ENCODE peak calls at places on chromosomes 7 and 10, in five cellular contexts. W, L, C, V and A are unnamed samples.
A peak's percentile ranks its signal among the peaks of the same experiment; 100 is the strongest.

GRCh38 chr7:101744588-101744987 is 72.8 kb upstream of the CUX1 start:
- DNase-seq in C (no peak), L (no peak), W (no peak), V (no peak), A (no peak)

GRCh38 chr7:39560997-39561396 is 5.2 kb upstream of the YAE1 start:
- DNase-seq in C (no peak), V (no peak), W (no peak), L (no peak), A (no peak)

GRCh38 chr10:123402656-123403055 is 248.5 kb downstream of the BUB3 start:
- DNase-seq in L (no peak), W (no peak), V (no peak), C (no peak), A (no peak)

GRCh38 chr10:119515511-119516045 is 26.9 kb downstream of the RGS10 start:
- DNase-seq in V (no peak), W (no peak), C (no peak), L (no peak), A (no peak)

GRCh38 chr10:74436523-74437170 is 285.6 kb downstream of the ADK start:
- DNase-seq in W (no peak), V (no peak), L (no peak), C (no peak), A (no peak)

GRCh38 chr7:82263880-82264751 is 179.5 kb downstream of the CACNA2D1 start:
- DNase-seq in W (no peak), L (no peak), C (no peak), V (no peak), A (no peak)

GRCh38 chr7:89926721-89927120 is 227.5 kb upstream of the STEAP1 start:
- DNase-seq in C (no peak), L (no peak), V (no peak), W (no peak), A (no peak)

GRCh38 chr7:149320313-149321124 is 58.5 kb downstream of the ZNF783 start:
- DNase-seq in C (no peak), W (no peak), V (no peak), L (no peak), A (no peak)

GRCh38 chr10:113158183-113158582 is 208.1 kb downstream of the TCF7L2 start:
- DNase-seq in L (no peak), V (no peak), W (no peak), C (no peak), A (peak; percentile 44)

DNA sequence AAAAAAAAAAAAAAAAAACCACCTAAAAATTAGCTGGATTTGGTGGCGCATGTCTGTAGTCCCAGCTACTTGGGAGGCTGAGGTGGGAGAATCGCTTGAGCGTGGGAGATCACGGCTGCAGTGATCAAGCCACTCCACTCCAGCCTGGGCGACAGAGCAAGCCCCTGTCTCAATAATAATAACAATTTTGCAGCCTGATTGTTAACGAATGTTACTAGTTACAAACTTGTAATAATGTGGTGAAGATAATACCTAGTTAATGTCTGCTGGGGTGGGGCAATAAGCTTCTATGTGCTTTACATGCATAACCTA is 1.2 kb upstream of the ATAD1 start:
- DNase-seq in W (no peak), V (no peak), L (no peak), C (no peak), A (no peak)
- H3K18ac ChIP-seq in W (no peak overlapping the region), V (no peak overlapping the region), L (no peak overlapping the region), C (no peak overlapping the region), A (no peak overlapping the region)

GRCh38 chr7:139360948-139361307 is 1.2 kb downstream of the LUC7L2 start:
- DNase-seq in C (no peak), W (no peak), V (no peak), L (no peak), A (no peak)

GRCh38 chr7:139361523-139361922 is 1.8 kb downstream of the LUC7L2 start:
- DNase-seq in V (no peak), L (no peak), C (no peak), W (no peak), A (no peak)

GRCh38 chr7:139360210-139360947 is 685 bp downstream of the LUC7L2 start:
- DNase-seq in C (peak; percentile 94), V (peak; percentile 99), W (peak; percentile 99), L (peak; percentile 90), A (peak; percentile 89)

GRCh38 chr7:139358541-139359365 is 941 bp upstream of the LUC7L2 start:
- DNase-seq in C (no peak), W (no peak), V (no peak), L (peak; percentile 58), A (peak; percentile 33)

DNA sequence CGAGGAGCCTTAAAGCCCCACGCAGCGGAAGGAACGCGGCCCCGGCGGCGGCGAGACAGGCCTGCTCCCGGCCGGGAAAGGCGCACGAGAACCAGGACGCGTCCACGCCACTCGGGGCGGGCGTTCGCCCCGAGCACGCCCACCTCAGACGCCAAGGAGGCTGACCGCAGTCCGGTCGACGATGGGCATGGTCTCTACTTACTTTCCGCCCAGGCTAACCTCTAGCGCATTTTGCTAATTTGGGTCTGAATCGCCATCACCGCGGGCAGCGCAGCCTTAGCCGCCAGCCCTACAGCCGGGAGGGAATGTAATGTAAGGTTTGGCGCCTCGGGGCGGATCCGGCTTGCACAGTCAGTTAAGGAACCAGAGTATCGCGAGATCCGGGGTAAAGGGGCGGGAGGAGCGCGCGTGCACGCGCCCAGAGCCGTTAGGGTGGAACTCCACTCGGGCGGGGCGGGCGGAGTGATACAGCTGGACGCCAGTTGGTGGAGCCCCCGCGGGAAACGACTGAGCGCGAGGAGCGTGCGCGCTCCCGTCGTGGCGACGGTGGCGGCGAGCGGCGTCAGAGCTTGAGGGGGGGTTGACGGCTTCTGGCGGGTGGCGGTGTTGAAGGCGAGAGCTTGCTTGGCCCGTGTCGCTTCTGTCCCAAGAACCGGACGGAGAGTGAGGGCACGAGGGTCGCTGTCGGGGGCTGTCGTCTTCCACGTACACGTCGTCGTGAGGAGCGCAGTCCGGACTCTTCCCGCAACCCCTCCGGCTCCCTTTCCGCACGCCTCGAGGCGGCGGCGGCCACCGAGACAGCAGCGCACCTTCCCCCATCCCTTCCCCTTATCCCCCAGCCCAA is at the start of gene LUC7L2:
- DNase-seq in L (peak; percentile 100), V (peak; percentile 99), C (peak; percentile 98), W (peak; percentile 99), A (peak; percentile 98)
- H3K14ac ChIP-seq in L (peak within 1 kb of the TSS; percentile 95), V (no peak within 1 kb of the TSS), C (peak within 1 kb of the TSS; percentile 99), W (peak within 1 kb of the TSS; percentile 95), A (peak within 1 kb of the TSS; percentile 96)

GRCh38 chr10:72794260-72794659 is 99.3 kb upstream of the OIT3 start:
- DNase-seq in L (no peak), V (no peak), C (no peak), W (no peak), A (peak; percentile 47)

GRCh38 chr10:72793752-72794151 is 99.8 kb upstream of the OIT3 start:
- DNase-seq in C (no peak), V (no peak), L (no peak), W (no peak), A (no peak)

GRCh38 chr10:72796538-72796937 is 97.0 kb upstream of the OIT3 start:
- DNase-seq in L (no peak), C (no peak), V (no peak), W (no peak), A (no peak)

GRCh38 chr10:72792288-72792687 is 100.3 kb downstream of the MCU start:
- DNase-seq in L (peak; percentile 48), V (no peak), W (no peak), C (no peak), A (peak; percentile 2)

DNA sequence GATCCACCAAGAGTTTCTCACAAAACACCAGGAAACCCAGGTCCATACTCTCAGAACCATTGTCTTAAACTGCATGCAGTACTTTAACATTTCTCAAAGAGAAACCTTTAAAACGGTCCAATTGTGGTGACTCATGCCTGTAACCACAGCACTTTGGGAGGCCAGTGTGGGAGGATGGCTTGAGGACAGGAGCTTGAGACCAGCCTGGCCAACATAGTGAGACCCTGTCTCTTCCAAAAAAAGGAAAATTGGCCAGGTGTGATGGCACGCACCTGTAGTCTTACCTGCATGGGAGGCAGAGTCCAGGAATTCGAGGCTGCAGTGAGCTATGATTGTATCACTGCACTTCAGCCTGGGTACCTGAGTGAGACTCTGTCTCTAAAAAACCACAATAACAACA is 97.5 kb upstream of the OIT3 start:
- DNase-seq in W (no peak), C (no peak), L (no peak), V (no peak), A (peak; percentile 34)
- H3K18ac ChIP-seq in W (no peak overlapping the region), C (no peak overlapping the region), L (no peak overlapping the region), V (no peak overlapping the region), A (no peak overlapping the region)

GRCh38 chr7:7968544-7969305 is at the start of gene GLCCI1:
- DNase-seq in V (peak; percentile 96), C (peak; percentile 95), W (peak; percentile 98), L (peak; percentile 97), A (peak; percentile 95)
- H3K14ac ChIP-seq in V (no peak within 1 kb of the TSS), C (peak within 1 kb of the TSS; percentile 94), W (peak within 1 kb of the TSS; percentile 92), L (peak within 1 kb of the TSS; percentile 87), A (peak within 1 kb of the TSS; percentile 34)

GRCh38 chr10:62805139-62806092 is 896 bp downstream of the ADO start:
- DNase-seq in L (peak; percentile 54), V (peak; percentile 73), C (peak; percentile 47), W (peak; percentile 62), A (peak; percentile 47)
- H3K18ac ChIP-seq in L (peak overlapping the region; percentile 1), V (peak overlapping the region; percentile 43), C (peak overlapping the region; percentile 98), W (peak overlapping the region; percentile 15), A (no peak overlapping the region)

GRCh38 chr10:61964949-61965693 is 63.6 kb downstream of the ARID5B start:
- DNase-seq in W (no peak), V (no peak), C (no peak), L (no peak), A (no peak)

GRCh38 chr10:61967298-61967697 is 65.8 kb downstream of the ARID5B start:
- DNase-seq in C (no peak), V (no peak), W (no peak), L (peak; percentile 7), A (no peak)

GRCh38 chr10:61963669-61964058 is 62.2 kb downstream of the ARID5B start:
- DNase-seq in V (no peak), W (no peak), C (no peak), L (no peak), A (no peak)

GRCh38 chr10:61964059-61964709 is 62.7 kb downstream of the ARID5B start:
- DNase-seq in C (no peak), W (no peak), L (no peak), V (no peak), A (peak; percentile 41)

GRCh38 chr10:61965694-61966284 is 64.3 kb downstream of the ARID5B start:
- DNase-seq in C (no peak), L (no peak), V (no peak), W (no peak), A (no peak)
- H3K14ac ChIP-seq in C (no peak overlapping the region), L (no peak overlapping the region), V (no peak overlapping the region), W (no peak overlapping the region), A (no peak overlapping the region)